ENCODE peak calls at places on chromosomes 6 and 20, in four cellular contexts. P is HepG2, O is K562, S is GM12878. N is an unnamed sample.

GRCh38 chr6:84764332-84765049 is at the start of gene TBX18:
- DNase-seq in P (peak), O (peak), S (no peak), N (peak)

GRCh38 chr20:63094767-63095499 is 88.2 kb upstream of the BHLHE23 start:
- DNase-seq in O (no peak), S (no peak), P (no peak), N (no peak)

GRCh38 chr6:110323004-110323657 is 35.0 kb downstream of the METTL24 start:
- DNase-seq in O (no peak), P (no peak), S (no peak), N (no peak)

GRCh38 chr6:108068618-108069017 is 5.9 kb downstream of the OSTM1 start:
- DNase-seq in O (no peak), S (peak), P (no peak), N (no peak)

GRCh38 chr20:25136643-25137559 is 55.0 kb upstream of the VSX1 start:
- DNase-seq in S (no peak), P (no peak), O (no peak), N (no peak)

GRCh38 chr6:11412616-11413015 is 124.9 kb upstream of the TMEM170B start:
- DNase-seq in O (no peak), S (no peak), P (no peak), N (no peak)

GRCh38 chr6:148898360-148899005 is 151.7 kb downstream of the UST start:
- DNase-seq in O (no peak), P (no peak), S (no peak), N (no peak)

GRCh38 chr6:111576302-111576701 is 29.4 kb downstream of the TRAF3IP2 start:
- DNase-seq in S (no peak), O (no peak), P (no peak), N (no peak)

GRCh38 chr6:27059621-27060425 is 187.7 kb upstream of the PRSS16 start:
- DNase-seq in S (no peak), P (peak), O (no peak), N (no peak)

GRCh38 chr6:147561742-147562141 is 53.3 kb downstream of the SAMD5 start:
- DNase-seq in O (no peak), P (no peak), S (no peak), N (no peak)

GRCh38 chr6:624979-625378 is 31.9 kb downstream of the HUS1B start:
- DNase-seq in S (peak), P (no peak), O (peak), N (peak)

GRCh38 chr6:101011165-101011564 is 130.0 kb upstream of the ASCC3 start:
- DNase-seq in O (no peak), S (peak), P (no peak), N (no peak)

GRCh38 chr6:33073431-33073871 is at the start of gene HLA-DPA1:
- DNase-seq in O (peak), S (peak), P (no peak), N (peak)

GRCh38 chr6:155315516-155315871 is 1.2 kb upstream of the TFB1M start:
- DNase-seq in O (no peak), S (no peak), P (peak), N (no peak)

GRCh38 chr6:168746643-168747042 is 305.7 kb downstream of the SMOC2 start:
- DNase-seq in P (no peak), O (no peak), S (no peak), N (no peak)

GRCh38 chr6:128173290-128173689 is 272.4 kb upstream of the THEMIS start:
- DNase-seq in O (no peak), S (no peak), P (no peak), N (no peak)

GRCh38 chr20:37543828-37544227 is 16.2 kb upstream of the BLCAP start:
- DNase-seq in O (no peak), P (peak), S (no peak), N (peak)

GRCh38 chr6:91720323-91720722 is 1133.5 kb upstream of the MAP3K7 start:
- DNase-seq in S (no peak), P (no peak), O (no peak), N (no peak)

GRCh38 chr20:49690899-49691620 is 22.6 kb downstream of the B4GALT5 start:
- DNase-seq in S (no peak), O (no peak), P (peak), N (no peak)

GRCh38 chr6:8245736-8246135 is 143.4 kb upstream of the EEF1E1 start:
- DNase-seq in S (no peak), P (no peak), O (no peak), N (no peak)

GRCh38 chr6:52416629-52417151 is 3.5 kb upstream of the EFHC1 start:
- DNase-seq in P (peak), O (peak), S (peak), N (peak)

GRCh38 chr20:36214684-36215256 is 21.5 kb upstream of the AAR2 start:
- DNase-seq in O (peak), S (no peak), P (peak), N (peak)

GRCh38 chr6:111864138-111865048 is 8.9 kb downstream of the FYN start:
- DNase-seq in P (no peak), S (no peak), O (no peak), N (no peak)

GRCh38 chr6:134176283-134176975 is 124.0 kb upstream of the SLC2A12 start:
- DNase-seq in S (no peak), O (no peak), P (no peak), N (no peak)

GRCh38 chr6:26521485-26522391 is 16.4 kb upstream of the HMGN4 start:
- DNase-seq in P (no peak), O (peak), S (no peak), N (peak)

GRCh38 chr6:169862464-169863148 is 111.2 kb downstream of the ERMARD start:
- DNase-seq in S (no peak), O (no peak), P (no peak), N (no peak)

GRCh38 chr6:33206864-33207568 is 1.3 kb upstream of the RING1 start:
- DNase-seq in O (no peak), S (no peak), P (no peak), N (no peak)

GRCh38 chr6:157312733-157313132 is 10.6 kb downstream of the TMEM242 start:
- DNase-seq in O (no peak), P (no peak), S (no peak), N (no peak)

GRCh38 chr6:166997768-166998255 is 1.4 kb upstream of the CEP43 start:
- DNase-seq in P (peak), S (peak), O (peak), N (peak)

GRCh38 chr20:51807864-51808263 is 5.5 kb upstream of the SALL4 start:
- DNase-seq in S (no peak), P (no peak), O (no peak), N (no peak)

GRCh38 chr6:87730310-87730709 is 28.3 kb upstream of the AKIRIN2 start:
- DNase-seq in S (no peak), O (no peak), P (peak), N (no peak)
- TF ChIP-seq SP1 in S (no peak), O (no peak), P (no peak), N (no peak)

DNA sequence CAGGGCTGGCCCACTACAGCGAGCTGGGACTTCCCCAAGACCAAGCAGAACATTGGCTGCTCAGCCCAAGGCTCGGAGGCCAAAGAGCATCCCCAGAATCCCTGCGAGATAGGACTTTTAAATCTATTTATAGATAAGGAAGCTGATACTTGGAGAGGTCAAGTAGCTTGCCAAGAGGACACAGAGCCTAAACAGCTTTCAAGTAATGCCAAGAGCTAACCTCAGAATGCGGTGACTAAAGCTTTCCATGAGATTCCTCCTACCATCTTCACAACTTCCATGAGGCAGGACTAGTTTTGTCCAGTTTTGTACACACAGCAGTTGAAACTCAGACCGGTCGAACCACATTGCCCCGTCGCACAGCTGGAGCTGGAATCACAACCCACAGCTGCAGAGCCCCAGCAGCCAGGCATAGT is 168.1 kb upstream of the TOP1 start:
- DNase-seq in P (no peak), S (no peak), O (no peak), N (no peak)
- TF ChIP-seq TARDBP in P (no peak), S (no peak), O (no peak), N (no peak)

GRCh38 chr6:41694815-41695536 is 40.4 kb downstream of the TFEB start:
- DNase-seq in S (no peak), O (no peak), P (no peak), N (no peak)

GRCh38 chr6:41692080-41692675 is 43.2 kb downstream of the TFEB start:
- DNase-seq in P (no peak), O (no peak), S (no peak), N (no peak)

GRCh38 chr6:41692735-41693134 is 42.7 kb downstream of the TFEB start:
- DNase-seq in S (no peak), P (no peak), O (no peak), N (no peak)

GRCh38 chr6:41693281-41693838 is 42.0 kb downstream of the TFEB start:
- DNase-seq in P (no peak), S (no peak), O (no peak), N (no peak)

GRCh38 chr6:41693866-41694265 is 41.5 kb downstream of the TFEB start:
- DNase-seq in O (no peak), P (no peak), S (no peak), N (no peak)
- TF ChIP-seq SP1 in O (no peak), P (no peak), S (no peak), N (no peak)

GRCh38 chr6:28458577-28458976 is 15.3 kb upstream of the ZSCAN23 start:
- DNase-seq in S (no peak), O (no peak), P (no peak), N (no peak)

GRCh38 chr6:28468056-28468455 is 24.8 kb upstream of the ZSCAN23 start:
- DNase-seq in P (no peak), S (no peak), O (no peak), N (no peak)

DNA sequence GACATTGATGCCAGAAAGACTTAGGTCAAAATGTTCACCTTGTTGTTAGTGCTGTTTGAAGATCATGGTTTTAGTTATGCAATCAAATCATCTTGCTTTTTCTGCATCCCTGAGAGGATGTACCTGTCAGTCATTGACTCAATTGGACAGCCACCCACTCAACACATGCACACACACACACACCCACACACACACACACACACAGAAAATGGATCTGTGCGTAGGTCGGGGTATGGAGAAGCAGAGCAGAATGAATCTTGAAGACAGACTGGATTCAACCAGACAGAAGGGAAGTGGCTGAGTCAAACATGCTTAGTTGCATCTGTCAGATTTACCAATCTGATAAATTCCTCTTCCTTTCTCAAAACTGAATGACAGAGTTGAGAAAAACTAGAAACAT is 19.1 kb upstream of the ZSCAN23 start:
- DNase-seq in O (no peak), P (no peak), S (no peak), N (no peak)
- TF ChIP-seq TARDBP in O (no peak), P (no peak), S (no peak), N (no peak)

GRCh38 chr6:42963855-42964605 is 3.5 kb downstream of the GNMT start:
- DNase-seq in P (peak), O (peak), S (no peak), N (peak)
- TF ChIP-seq SP1 in P (no peak), O (no peak), S (no peak), N (no peak)